ENCODE peak calls at places on chromosome 14, in seven cellular contexts. W is PC-9, T is A549, V is GM12878, P is GM23248, Q is mesenchymal stem cell, N is Panc1. Y is an unnamed sample.

GRCh38 chr14:104931771-104932675 is 7.3 kb downstream of the PLD4 start:
- DNase-seq in Q (no peak), W (no peak), T (no peak), P (no peak), N (no peak), V (no peak), Y (peak)

GRCh38 chr14:28952707-28953106 is 186.1 kb downstream of the FOXG1 start:
- DNase-seq in Q (no peak), T (no peak), P (no peak), W (no peak), V (no peak), N (no peak), Y (no peak)

GRCh38 chr14:47389520-47389919 is 285.9 kb downstream of the MDGA2 start:
- DNase-seq in P (no peak), V (no peak), T (no peak), W (no peak), N (no peak), Q (no peak), Y (no peak)

GRCh38 chr14:80202888-80203562 is 8.3 kb downstream of the DIO2 start:
- DNase-seq in T (peak), W (no peak), P (no peak), V (no peak), Q (no peak), N (peak), Y (peak)

GRCh38 chr14:61479746-61480502 is 158.5 kb downstream of the PRKCH start:
- DNase-seq in N (no peak), V (no peak), W (peak), P (peak), T (no peak), Q (peak), Y (no peak)

GRCh38 chr14:21101802-21102413 is 1.0 kb downstream of the TMEM253 start:
- DNase-seq in P (no peak), W (no peak), N (no peak), Q (no peak), V (no peak), T (no peak), Y (peak)

GRCh38 chr14:54564071-54564798 is 2.7 kb upstream of the SAMD4A start:
- DNase-seq in W (no peak), V (no peak), Q (peak), P (peak), N (no peak), T (peak), Y (no peak)

GRCh38 chr14:38405851-38406630 is 150.1 kb upstream of the CLEC14A start:
- DNase-seq in T (peak), P (peak), W (no peak), V (no peak), N (no peak), Q (peak), Y (no peak)

GRCh38 chr14:61749867-61750266 is 12.4 kb upstream of the SNAPC1 start:
- DNase-seq in N (no peak), Q (peak), V (no peak), T (peak), P (peak), W (peak), Y (no peak)

GRCh38 chr14:65170768-65171251 is 68.5 kb upstream of the MAX start:
- DNase-seq in N (no peak), W (no peak), P (peak), V (peak), Q (peak), T (peak), Y (peak)

GRCh38 chr14:32192712-32193373 is 9.0 kb upstream of the RNU6-7 start:
- DNase-seq in N (no peak), T (peak), V (no peak), Q (no peak), P (no peak), W (no peak), Y (peak)

GRCh38 chr14:75725481-75725880 is 64.4 kb downstream of the TTLL5 start:
- DNase-seq in P (peak), Q (no peak), V (no peak), T (no peak), N (no peak), W (no peak), Y (no peak)

GRCh38 chr14:90968025-90968424 is 92.4 kb downstream of the RPS6KA5 start:
- DNase-seq in N (no peak), W (no peak), V (no peak), T (peak), Q (peak), P (peak), Y (peak)

GRCh38 chr14:106738075-106738474 is 1211.7 kb downstream of the TMEM121 start:
- DNase-seq in N (no peak), W (no peak), P (no peak), Q (no peak), T (no peak), V (no peak), Y (no peak)

GRCh38 chr14:26199599-26200370 is 398.0 kb downstream of the NOVA1 start:
- DNase-seq in W (peak), Q (peak), T (no peak), V (no peak), N (no peak), P (peak), Y (no peak)

GRCh38 chr14:91358654-91359210 is 58.9 kb downstream of the CCDC88C start:
- DNase-seq in Q (no peak), N (no peak), V (no peak), T (no peak), P (no peak), W (no peak), Y (no peak)

GRCh38 chr14:96255501-96256366 is at the start of gene BDKRB1:
- DNase-seq in P (peak), N (no peak), W (no peak), T (no peak), V (no peak), Q (peak), Y (no peak)
- H3K27ac ChIP-seq in P (peak), N (no peak), W (no peak), T (peak), V (no peak), Q (no peak), Y (peak)

GRCh38 chr14:22532345-22533056 is 56.5 kb downstream of the DAD1 start:
- DNase-seq in T (no peak), N (no peak), P (peak), Q (peak), V (no peak), W (no peak), Y (no peak)
- H3K27ac ChIP-seq in T (no peak), N (no peak), P (peak), Q (no peak), V (peak), W (no peak), Y (no peak)

GRCh38 chr14:67940476-67940875 is 120.9 kb downstream of the RAD51B start:
- DNase-seq in V (no peak), Q (peak), T (no peak), N (no peak), P (peak), W (no peak), Y (no peak)
- H3K27ac ChIP-seq in V (no peak), Q (peak), T (peak), N (peak), P (peak), W (peak), Y (peak)

GRCh38 chr14:73942180-73942579 is 7.7 kb downstream of the FAM161B start:
- DNase-seq in T (no peak), V (no peak), N (no peak), W (no peak), P (no peak), Q (no peak), Y (no peak)

GRCh38 chr14:73944432-73945158 is 5.3 kb downstream of the FAM161B start:
- DNase-seq in T (no peak), P (no peak), N (no peak), V (no peak), Q (no peak), W (no peak), Y (no peak)

GRCh38 chr14:73945159-73945670 is 4.7 kb downstream of the FAM161B start:
- DNase-seq in N (no peak), V (no peak), T (no peak), Q (no peak), P (no peak), W (no peak), Y (no peak)

DNA sequence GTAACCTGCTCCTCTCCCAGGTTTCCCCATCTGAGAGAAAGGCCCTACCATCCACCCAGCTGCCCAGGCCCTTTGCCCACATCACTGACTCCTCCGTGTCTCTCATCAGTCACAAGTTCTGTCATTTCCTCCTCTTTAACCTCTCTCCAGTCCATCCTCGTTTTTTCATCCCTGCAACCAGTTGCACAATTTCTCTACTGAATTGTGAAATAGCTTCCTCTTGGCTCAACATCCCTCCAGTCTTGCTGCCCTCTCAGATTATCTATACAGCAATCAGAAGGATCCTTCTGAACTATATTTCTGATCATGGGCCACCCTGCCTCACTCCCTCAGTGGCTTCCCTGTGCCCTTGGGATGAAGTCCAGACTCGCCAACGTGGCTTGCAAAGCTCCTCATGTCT is 6.8 kb downstream of the FAM161B start:
- DNase-seq in P (peak), V (no peak), Q (peak), W (no peak), N (no peak), T (peak), Y (no peak)
- H3K27ac ChIP-seq in P (peak), V (no peak), Q (no peak), W (no peak), N (no peak), T (no peak), Y (no peak)

Y was measured in trophoblast cell.